ENCODE peak calls at places on chromosome 14, in eight cellular contexts. One of them, this sample, is unnamed.

GRCh38 chr14:103130965-103131364 is 7.7 kb downstream of the TNFAIP2 start:
- DNase-seq in activated T-helper 9 cell treated with anti-CD3 and anti-CD28 coated beads, Interleukin-2, amount 50 U/mL, for 16 hours: no peak
- DNase-seq in stromal cell of bone marrow: peak
- DNase-seq in NCI-H1092 treated with DMSO at 0.1 percent for 48 hours: peak
- DNase-seq in mesenteric fat pad: no peak
- DNase-seq in upper lobe of left lung: no peak
- DNase-seq in lung microvascular endothelial cell: peak
- DNase-seq in foreskin fibroblast: peak
- DNase-seq in this sample: no peak

GRCh38 chr14:61812347-61813100 is 50.3 kb downstream of the SNAPC1 start:
- DNase-seq in mesenteric fat pad: no peak
- DNase-seq in NCI-H1092 treated with DMSO at 0.1 percent for 48 hours: peak
- DNase-seq in foreskin fibroblast: no peak
- DNase-seq in activated T-helper 9 cell treated with anti-CD3 and anti-CD28 coated beads, Interleukin-2, amount 50 U/mL, for 16 hours: no peak
- DNase-seq in upper lobe of left lung: peak
- DNase-seq in lung microvascular endothelial cell: peak
- DNase-seq in stromal cell of bone marrow: no peak
- DNase-seq in this sample: no peak

GRCh38 chr14:77206261-77206824 is 24.7 kb downstream of the TMEM63C start:
- DNase-seq in activated T-helper 9 cell treated with anti-CD3 and anti-CD28 coated beads, Interleukin-2, amount 50 U/mL, for 16 hours: no peak
- DNase-seq in stromal cell of bone marrow: no peak
- DNase-seq in mesenteric fat pad: no peak
- DNase-seq in upper lobe of left lung: no peak
- DNase-seq in foreskin fibroblast: no peak
- DNase-seq in NCI-H1092 treated with DMSO at 0.1 percent for 48 hours: peak
- DNase-seq in lung microvascular endothelial cell: no peak
- DNase-seq in this sample: no peak

GRCh38 chr14:100837812-100838170 is 11.9 kb downstream of the MEG3 start:
- DNase-seq in stromal cell of bone marrow: no peak
- DNase-seq in activated T-helper 9 cell treated with anti-CD3 and anti-CD28 coated beads, Interleukin-2, amount 50 U/mL, for 16 hours: no peak
- DNase-seq in upper lobe of left lung: no peak
- DNase-seq in mesenteric fat pad: no peak
- DNase-seq in NCI-H1092 treated with DMSO at 0.1 percent for 48 hours: no peak
- DNase-seq in lung microvascular endothelial cell: no peak
- DNase-seq in foreskin fibroblast: no peak
- DNase-seq in this sample: no peak

GRCh38 chr14:69861170-69861569 is 18.0 kb upstream of the SMOC1 start:
- DNase-seq in upper lobe of left lung: no peak
- DNase-seq in lung microvascular endothelial cell: no peak
- DNase-seq in foreskin fibroblast: no peak
- DNase-seq in activated T-helper 9 cell treated with anti-CD3 and anti-CD28 coated beads, Interleukin-2, amount 50 U/mL, for 16 hours: no peak
- DNase-seq in NCI-H1092 treated with DMSO at 0.1 percent for 48 hours: no peak
- DNase-seq in mesenteric fat pad: no peak
- DNase-seq in stromal cell of bone marrow: no peak
- DNase-seq in this sample: no peak

GRCh38 chr14:77474763-77475162 is 16.9 kb downstream of the AHSA1 start:
- DNase-seq in mesenteric fat pad: no peak
- DNase-seq in activated T-helper 9 cell treated with anti-CD3 and anti-CD28 coated beads, Interleukin-2, amount 50 U/mL, for 16 hours: no peak
- DNase-seq in upper lobe of left lung: no peak
- DNase-seq in NCI-H1092 treated with DMSO at 0.1 percent for 48 hours: no peak
- DNase-seq in stromal cell of bone marrow: no peak
- DNase-seq in lung microvascular endothelial cell: no peak
- DNase-seq in foreskin fibroblast: no peak
- DNase-seq in this sample: no peak

GRCh38 chr14:70735043-70735442 is 74.3 kb downstream of the MAP3K9 start:
- DNase-seq in mesenteric fat pad: no peak
- DNase-seq in lung microvascular endothelial cell: no peak
- DNase-seq in foreskin fibroblast: no peak
- DNase-seq in upper lobe of left lung: no peak
- DNase-seq in NCI-H1092 treated with DMSO at 0.1 percent for 48 hours: peak
- DNase-seq in stromal cell of bone marrow: no peak
- DNase-seq in activated T-helper 9 cell treated with anti-CD3 and anti-CD28 coated beads, Interleukin-2, amount 50 U/mL, for 16 hours: no peak
- DNase-seq in this sample: no peak

GRCh38 chr14:103488960-103489359 is 33.7 kb downstream of the CKB start:
- DNase-seq in lung microvascular endothelial cell: no peak
- DNase-seq in activated T-helper 9 cell treated with anti-CD3 and anti-CD28 coated beads, Interleukin-2, amount 50 U/mL, for 16 hours: no peak
- DNase-seq in mesenteric fat pad: peak
- DNase-seq in NCI-H1092 treated with DMSO at 0.1 percent for 48 hours: no peak
- DNase-seq in foreskin fibroblast: peak
- DNase-seq in stromal cell of bone marrow: peak
- DNase-seq in upper lobe of left lung: no peak
- DNase-seq in this sample: no peak

GRCh38 chr14:103108749-103109207 is 14.3 kb downstream of the EXOC3L4 start:
- DNase-seq in NCI-H1092 treated with DMSO at 0.1 percent for 48 hours: no peak
- DNase-seq in mesenteric fat pad: no peak
- DNase-seq in lung microvascular endothelial cell: peak
- DNase-seq in stromal cell of bone marrow: no peak
- DNase-seq in upper lobe of left lung: no peak
- DNase-seq in activated T-helper 9 cell treated with anti-CD3 and anti-CD28 coated beads, Interleukin-2, amount 50 U/mL, for 16 hours: no peak
- DNase-seq in foreskin fibroblast: no peak
- DNase-seq in this sample: no peak

GRCh38 chr14:41498959-41499358 is 107.7 kb upstream of the LRFN5 start:
- DNase-seq in activated T-helper 9 cell treated with anti-CD3 and anti-CD28 coated beads, Interleukin-2, amount 50 U/mL, for 16 hours: no peak
- DNase-seq in stromal cell of bone marrow: no peak
- DNase-seq in lung microvascular endothelial cell: no peak
- DNase-seq in upper lobe of left lung: no peak
- DNase-seq in foreskin fibroblast: no peak
- DNase-seq in NCI-H1092 treated with DMSO at 0.1 percent for 48 hours: peak
- DNase-seq in mesenteric fat pad: no peak
- DNase-seq in this sample: no peak

GRCh38 chr14:23327947-23328744 is 6.9 kb downstream of the PABPN1 start:
- DNase-seq in upper lobe of left lung: no peak
- DNase-seq in lung microvascular endothelial cell: peak
- DNase-seq in activated T-helper 9 cell treated with anti-CD3 and anti-CD28 coated beads, Interleukin-2, amount 50 U/mL, for 16 hours: peak
- DNase-seq in NCI-H1092 treated with DMSO at 0.1 percent for 48 hours: peak
- DNase-seq in stromal cell of bone marrow: peak
- DNase-seq in mesenteric fat pad: no peak
- DNase-seq in foreskin fibroblast: peak
- DNase-seq in this sample: peak

GRCh38 chr14:100787659-100788058 is 38.3 kb upstream of the MEG3 start:
- DNase-seq in NCI-H1092 treated with DMSO at 0.1 percent for 48 hours: no peak
- DNase-seq in foreskin fibroblast: no peak
- DNase-seq in mesenteric fat pad: no peak
- DNase-seq in upper lobe of left lung: no peak
- DNase-seq in stromal cell of bone marrow: no peak
- DNase-seq in activated T-helper 9 cell treated with anti-CD3 and anti-CD28 coated beads, Interleukin-2, amount 50 U/mL, for 16 hours: no peak
- DNase-seq in lung microvascular endothelial cell: no peak
- DNase-seq in this sample: no peak

GRCh38 chr14:64801800-64802199 is 77.9 kb downstream of the SPTB start:
- DNase-seq in NCI-H1092 treated with DMSO at 0.1 percent for 48 hours: no peak
- DNase-seq in mesenteric fat pad: no peak
- DNase-seq in lung microvascular endothelial cell: peak
- DNase-seq in foreskin fibroblast: no peak
- DNase-seq in upper lobe of left lung: no peak
- DNase-seq in activated T-helper 9 cell treated with anti-CD3 and anti-CD28 coated beads, Interleukin-2, amount 50 U/mL, for 16 hours: no peak
- DNase-seq in stromal cell of bone marrow: no peak
- DNase-seq in this sample: peak

GRCh38 chr14:31090872-31091764 is 64.9 kb upstream of the STRN3 start:
- DNase-seq in activated T-helper 9 cell treated with anti-CD3 and anti-CD28 coated beads, Interleukin-2, amount 50 U/mL, for 16 hours: no peak
- DNase-seq in lung microvascular endothelial cell: peak
- DNase-seq in foreskin fibroblast: peak
- DNase-seq in upper lobe of left lung: no peak
- DNase-seq in mesenteric fat pad: no peak
- DNase-seq in NCI-H1092 treated with DMSO at 0.1 percent for 48 hours: peak
- DNase-seq in stromal cell of bone marrow: peak
- DNase-seq in this sample: peak

GRCh38 chr14:43894534-43894933 is 612.5 kb downstream of the FSCB start:
- DNase-seq in mesenteric fat pad: no peak
- DNase-seq in NCI-H1092 treated with DMSO at 0.1 percent for 48 hours: no peak
- DNase-seq in activated T-helper 9 cell treated with anti-CD3 and anti-CD28 coated beads, Interleukin-2, amount 50 U/mL, for 16 hours: no peak
- DNase-seq in foreskin fibroblast: no peak
- DNase-seq in stromal cell of bone marrow: no peak
- DNase-seq in lung microvascular endothelial cell: no peak
- DNase-seq in upper lobe of left lung: no peak
- DNase-seq in this sample: peak

GRCh38 chr14:56273151-56273550 is 154.9 kb downstream of the PELI2 start:
- DNase-seq in lung microvascular endothelial cell: no peak
- DNase-seq in NCI-H1092 treated with DMSO at 0.1 percent for 48 hours: no peak
- DNase-seq in foreskin fibroblast: peak
- DNase-seq in mesenteric fat pad: no peak
- DNase-seq in stromal cell of bone marrow: peak
- DNase-seq in upper lobe of left lung: no peak
- DNase-seq in activated T-helper 9 cell treated with anti-CD3 and anti-CD28 coated beads, Interleukin-2, amount 50 U/mL, for 16 hours: no peak
- DNase-seq in this sample: no peak

GRCh38 chr14:77128414-77128891 is 13.1 kb downstream of the ZDHHC22 start:
- DNase-seq in stromal cell of bone marrow: no peak
- DNase-seq in lung microvascular endothelial cell: no peak
- DNase-seq in mesenteric fat pad: peak
- DNase-seq in upper lobe of left lung: no peak
- DNase-seq in activated T-helper 9 cell treated with anti-CD3 and anti-CD28 coated beads, Interleukin-2, amount 50 U/mL, for 16 hours: no peak
- DNase-seq in NCI-H1092 treated with DMSO at 0.1 percent for 48 hours: peak
- DNase-seq in foreskin fibroblast: peak
- DNase-seq in this sample: no peak

GRCh38 chr14:58533417-58533816 is 104.3 kb upstream of the DACT1 start:
- DNase-seq in foreskin fibroblast: peak
- DNase-seq in activated T-helper 9 cell treated with anti-CD3 and anti-CD28 coated beads, Interleukin-2, amount 50 U/mL, for 16 hours: no peak
- DNase-seq in mesenteric fat pad: no peak
- DNase-seq in stromal cell of bone marrow: no peak
- DNase-seq in upper lobe of left lung: no peak
- DNase-seq in NCI-H1092 treated with DMSO at 0.1 percent for 48 hours: no peak
- DNase-seq in lung microvascular endothelial cell: peak
- DNase-seq in this sample: no peak

GRCh38 chr14:23302290-23303225 is at the start of gene PPP1R3E:
- DNase-seq in lung microvascular endothelial cell: peak
- DNase-seq in upper lobe of left lung: peak
- DNase-seq in mesenteric fat pad: peak
- DNase-seq in foreskin fibroblast: no peak
- DNase-seq in activated T-helper 9 cell treated with anti-CD3 and anti-CD28 coated beads, Interleukin-2, amount 50 U/mL, for 16 hours: peak
- DNase-seq in stromal cell of bone marrow: peak
- DNase-seq in NCI-H1092 treated with DMSO at 0.1 percent for 48 hours: peak
- DNase-seq in this sample: peak

GRCh38 chr14:23632461-23633159 is 3.6 kb upstream of the DHRS2 start:
- DNase-seq in upper lobe of left lung: no peak
- DNase-seq in mesenteric fat pad: no peak
- DNase-seq in activated T-helper 9 cell treated with anti-CD3 and anti-CD28 coated beads, Interleukin-2, amount 50 U/mL, for 16 hours: no peak
- DNase-seq in NCI-H1092 treated with DMSO at 0.1 percent for 48 hours: no peak
- DNase-seq in lung microvascular endothelial cell: no peak
- DNase-seq in stromal cell of bone marrow: no peak
- DNase-seq in foreskin fibroblast: no peak
- DNase-seq in this sample: no peak

GRCh38 chr14:94769413-94770250 is at the start of gene GSC:
- DNase-seq in mesenteric fat pad: no peak
- DNase-seq in upper lobe of left lung: peak
- DNase-seq in NCI-H1092 treated with DMSO at 0.1 percent for 48 hours: peak
- DNase-seq in foreskin fibroblast: peak
- DNase-seq in stromal cell of bone marrow: peak
- DNase-seq in lung microvascular endothelial cell: peak
- DNase-seq in activated T-helper 9 cell treated with anti-CD3 and anti-CD28 coated beads, Interleukin-2, amount 50 U/mL, for 16 hours: no peak
- DNase-seq in this sample: no peak

GRCh38 chr14:105485720-105486332 is 860 bp upstream of the CRIP1 start:
- DNase-seq in mesenteric fat pad: no peak
- DNase-seq in stromal cell of bone marrow: no peak
- DNase-seq in upper lobe of left lung: peak
- DNase-seq in NCI-H1092 treated with DMSO at 0.1 percent for 48 hours: no peak
- DNase-seq in lung microvascular endothelial cell: peak
- DNase-seq in activated T-helper 9 cell treated with anti-CD3 and anti-CD28 coated beads, Interleukin-2, amount 50 U/mL, for 16 hours: no peak
- DNase-seq in foreskin fibroblast: no peak
- DNase-seq in this sample: peak

GRCh38 chr14:65179918-65180724 is 77.8 kb upstream of the MAX start:
- DNase-seq in stromal cell of bone marrow: peak
- DNase-seq in NCI-H1092 treated with DMSO at 0.1 percent for 48 hours: no peak
- DNase-seq in lung microvascular endothelial cell: peak
- DNase-seq in activated T-helper 9 cell treated with anti-CD3 and anti-CD28 coated beads, Interleukin-2, amount 50 U/mL, for 16 hours: peak
- DNase-seq in mesenteric fat pad: no peak
- DNase-seq in upper lobe of left lung: no peak
- DNase-seq in foreskin fibroblast: peak
- DNase-seq in this sample: peak

GRCh38 chr14:92461891-92462290 is 51.7 kb upstream of the RIN3 start:
- DNase-seq in stromal cell of bone marrow: no peak
- DNase-seq in NCI-H1092 treated with DMSO at 0.1 percent for 48 hours: no peak
- DNase-seq in activated T-helper 9 cell treated with anti-CD3 and anti-CD28 coated beads, Interleukin-2, amount 50 U/mL, for 16 hours: no peak
- DNase-seq in lung microvascular endothelial cell: no peak
- DNase-seq in mesenteric fat pad: no peak
- DNase-seq in upper lobe of left lung: no peak
- DNase-seq in foreskin fibroblast: no peak
- DNase-seq in this sample: no peak

GRCh38 chr14:74860899-74861733 is 14.8 kb downstream of the PROX2 start:
- DNase-seq in activated T-helper 9 cell treated with anti-CD3 and anti-CD28 coated beads, Interleukin-2, amount 50 U/mL, for 16 hours: peak
- DNase-seq in foreskin fibroblast: peak
- DNase-seq in upper lobe of left lung: no peak
- DNase-seq in stromal cell of bone marrow: no peak
- DNase-seq in NCI-H1092 treated with DMSO at 0.1 percent for 48 hours: peak
- DNase-seq in lung microvascular endothelial cell: peak
- DNase-seq in mesenteric fat pad: peak
- DNase-seq in this sample: peak

GRCh38 chr14:76129851-76130576 is 21.7 kb upstream of the GPATCH2L start:
- DNase-seq in mesenteric fat pad: peak
- DNase-seq in activated T-helper 9 cell treated with anti-CD3 and anti-CD28 coated beads, Interleukin-2, amount 50 U/mL, for 16 hours: no peak
- DNase-seq in upper lobe of left lung: no peak
- DNase-seq in NCI-H1092 treated with DMSO at 0.1 percent for 48 hours: no peak
- DNase-seq in foreskin fibroblast: no peak
- DNase-seq in stromal cell of bone marrow: no peak
- DNase-seq in lung microvascular endothelial cell: no peak
- DNase-seq in this sample: no peak

This sample was measured in HT-29.